ENCODE peak calls at places on chromosomes 13 and 19, in four cellular contexts. P is CD4-positive, alpha-beta T cell; V is AG04449; I is RWPE1. R is an unnamed sample.
A peak's percentile ranks its signal among the peaks of the same experiment; 100 is the strongest.

GRCh38 chr19:5142725-5143097 is 173.8 kb downstream of the KDM4B start:
- DNase-seq in I (no peak), P (no peak), V (no peak), R (no peak)

GRCh38 chr13:74129500-74130144 is 4.6 kb downstream of the KLF12 start:
- DNase-seq in I (no peak), P (no peak), V (no peak), R (peak; percentile 55)

GRCh38 chr19:10654610-10655456 is 687 bp downstream of the ILF3 start:
- DNase-seq in P (peak; percentile 64), I (peak; percentile 66), V (no peak), R (peak; percentile 30)

GRCh38 chr19:5804516-5805464 is at the start of gene NRTN:
- DNase-seq in I (peak; percentile 65), V (no peak), P (peak; percentile 58), R (peak; percentile 41)

GRCh38 chr13:112931028-112931934 is 37.7 kb upstream of the MCF2L start:
- DNase-seq in I (peak; percentile 47), P (no peak), V (peak; percentile 37), R (no peak)

GRCh38 chr19:44905437-44906160 is at the start of gene APOE:
- DNase-seq in I (no peak), V (no peak), P (no peak), R (no peak)

GRCh38 chr19:15251010-15251748 is 18.9 kb upstream of the EPHX3 start:
- DNase-seq in V (peak; percentile 85), P (no peak), I (peak; percentile 43), R (no peak)

GRCh38 chr13:76440568-76440967 is 445.6 kb downstream of the KCTD12 start:
- DNase-seq in V (no peak), I (no peak), P (no peak), R (no peak)

GRCh38 chr19:39237200-39238184 is 7.3 kb downstream of the IFNL3 start:
- DNase-seq in P (peak; percentile 57), V (no peak), I (peak; percentile 24), R (peak; percentile 37)

GRCh38 chr13:54210397-54211050 is 1181.9 kb downstream of the OLFM4 start:
- DNase-seq in I (peak; percentile 62), P (no peak), V (no peak), R (no peak)

GRCh38 chr13:97165527-97166425 is 56.4 kb upstream of the MBNL2 start:
- DNase-seq in I (no peak), V (no peak), P (no peak), R (no peak)

GRCh38 chr13:96091164-96091931 is 1.4 kb downstream of the HS6ST3 start:
- DNase-seq in P (no peak), V (no peak), I (no peak), R (no peak)

GRCh38 chr13:40082644-40083043 is 427.2 kb downstream of the COG6 start:
- DNase-seq in V (no peak), P (no peak), I (no peak), R (no peak)

GRCh38 chr13:33202644-33203169 is 82.8 kb downstream of the STARD13 start:
- DNase-seq in I (no peak), V (no peak), P (no peak), R (no peak)

GRCh38 chr13:37666036-37666435 is 67.5 kb upstream of the POSTN start:
- DNase-seq in P (no peak), I (no peak), V (no peak), R (no peak)

GRCh38 chr19:47225746-47226425 is 5.1 kb downstream of the BBC3 start:
- DNase-seq in V (no peak), I (peak; percentile 87), P (peak; percentile 91), R (peak; percentile 83)

GRCh38 chr13:80577285-80577684 is 236.4 kb upstream of the SPRY2 start:
- DNase-seq in I (no peak), P (no peak), V (no peak), R (no peak)

GRCh38 chr19:49149652-49150105 is 5.5 kb downstream of the HRC start:
- DNase-seq in V (no peak), P (no peak), I (peak; percentile 87), R (no peak)

GRCh38 chr13:35630551-35631275 is 154.2 kb upstream of the MAB21L1 start:
- DNase-seq in P (no peak), V (peak; percentile 33), I (peak; percentile 31), R (no peak)

GRCh38 chr13:84896128-84896527 is 903.1 kb downstream of the SLITRK6 start:
- DNase-seq in P (no peak), V (peak; percentile 5), I (peak; percentile 13), R (no peak)

GRCh38 chr13:33017410-33017929 is 1.2 kb downstream of the KL start:
- DNase-seq in I (no peak), V (no peak), P (no peak), R (no peak)

GRCh38 chr19:38250821-38251563 is 5.2 kb downstream of the PPP1R14A start:
- DNase-seq in P (no peak), V (no peak), I (no peak), R (no peak)

GRCh38 chr13:114282143-114282685 is 813 bp downstream of the UPF3A start:
- DNase-seq in P (peak; percentile 41), I (peak; percentile 55), V (no peak), R (no peak)

GRCh38 chr13:28401303-28402056 is 93.4 kb downstream of the FLT1 start:
- DNase-seq in I (no peak), V (peak; percentile 68), P (no peak), R (no peak)

GRCh38 chr13:76830805-76831204 is 55.4 kb downstream of the KCTD12 start:
- DNase-seq in P (no peak), V (no peak), I (no peak), R (no peak)

GRCh38 chr13:98345103-98345899 is 168.2 kb upstream of the RNF113B start:
- DNase-seq in I (no peak), V (no peak), P (no peak), R (no peak)

GRCh38 chr13:62119739-62120700 is 704.4 kb upstream of the PCDH20 start:
- DNase-seq in V (no peak), P (no peak), I (peak; percentile 18), R (no peak)
- TF ChIP-seq CTCF in V (no peak), P (no peak), I (peak; percentile 55), R (no peak)

GRCh38 chr19:18287836-18288772 is 6.7 kb upstream of the JUND start:
- DNase-seq in I (no peak), V (no peak), P (no peak), R (no peak)
- TF ChIP-seq CTCF in I (no peak), V (no peak), P (no peak), R (no peak)

GRCh38 chr19:35512831-35513230 is 618 bp downstream of the DMKN start:
- DNase-seq in P (no peak), V (no peak), I (no peak), R (no peak)

GRCh38 chr19:35509018-35509652 is 4.3 kb downstream of the DMKN start:
- DNase-seq in I (peak; percentile 82), V (no peak), P (peak; percentile 40), R (peak; percentile 18)

GRCh38 chr19:35509861-35510625 is 3.4 kb downstream of the DMKN start:
- DNase-seq in I (peak; percentile 93), V (no peak), P (peak; percentile 80), R (peak; percentile 63)

GRCh38 chr19:35511337-35511736 is 2.1 kb downstream of the DMKN start:
- DNase-seq in I (no peak), V (no peak), P (no peak), R (no peak)

GRCh38 chr19:35510626-35510964 is 2.9 kb downstream of the DMKN start:
- DNase-seq in P (no peak), I (no peak), V (no peak), R (no peak)
- TF ChIP-seq CTCF in P (no peak), I (peak; percentile 25), V (no peak), R (no peak)

DNA sequence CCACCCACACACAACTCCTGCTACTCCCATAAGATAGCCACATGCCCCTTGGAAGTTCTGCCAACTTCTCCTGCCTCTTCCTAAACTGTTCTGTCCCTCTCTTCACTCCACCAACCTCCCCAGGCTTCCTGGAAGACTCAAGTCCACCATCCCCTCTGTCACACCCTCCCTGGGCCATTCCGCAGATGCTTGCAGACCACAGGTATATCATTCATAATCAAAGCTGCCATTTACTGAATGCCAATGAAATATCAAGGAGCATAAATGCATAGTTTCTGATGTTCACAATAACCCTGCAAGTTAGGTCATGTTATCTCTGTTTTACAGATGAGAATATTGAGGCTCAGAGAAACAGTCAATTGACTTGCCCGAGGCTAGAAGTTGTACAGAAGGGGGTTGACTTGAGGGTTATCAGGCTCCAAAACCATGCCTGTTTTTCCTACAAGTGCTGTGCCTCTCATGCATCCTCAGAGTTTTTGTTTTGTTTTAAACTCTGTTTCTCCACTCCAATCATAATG is 135.6 kb downstream of the SLC7A1 start:
- DNase-seq in V (no peak), I (no peak), P (no peak), R (no peak)
- TF ChIP-seq CTCF in V (no peak), I (no peak), P (no peak), R (no peak)

DNA sequence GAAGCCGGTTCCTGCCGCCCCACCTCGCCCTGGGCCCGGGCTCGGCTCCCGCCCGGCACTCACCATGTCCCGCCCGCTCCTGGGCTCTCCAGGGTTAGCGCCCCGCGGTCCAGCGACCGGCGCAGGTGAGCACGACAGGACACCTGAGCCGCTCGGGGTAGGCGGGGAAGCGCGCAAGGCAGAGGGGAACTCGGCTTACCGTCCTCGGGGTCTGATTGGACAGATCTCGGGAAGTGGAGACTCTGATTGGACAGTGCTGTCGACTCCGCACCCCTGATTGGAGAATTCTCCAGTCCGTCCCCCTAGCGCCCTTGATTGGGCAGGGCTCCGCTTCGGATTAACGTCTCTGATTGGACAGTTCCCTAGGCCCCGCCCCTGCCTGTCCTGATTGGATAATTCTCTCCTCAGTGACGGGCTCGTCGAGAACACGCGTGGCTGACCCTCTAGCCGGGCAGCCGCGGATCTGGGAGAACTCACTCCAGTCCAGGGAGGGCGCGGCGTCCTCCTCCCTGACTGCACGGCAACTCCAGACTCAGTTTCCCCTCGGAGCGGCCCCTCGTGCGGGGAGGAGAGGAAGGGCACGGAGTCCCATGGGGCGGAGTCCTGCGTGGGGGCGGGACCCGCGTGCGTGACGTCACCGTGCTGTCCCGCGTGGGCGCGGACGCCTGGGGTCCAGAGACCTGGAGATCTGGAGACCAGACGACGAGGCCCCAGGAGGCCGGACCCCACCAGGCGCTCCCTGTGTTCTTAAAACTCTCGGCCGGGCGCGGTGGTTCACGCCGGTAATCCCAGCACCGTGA is at the start of gene ZNF77:
- DNase-seq in P (peak; percentile 98), I (peak; percentile 100), V (peak; percentile 96), R (peak; percentile 99)
- TF ChIP-seq CTCF in P (no peak), I (no peak), V (no peak), R (no peak)

R was measured in CD8-positive, alpha-beta T cell.